ENCODE peak calls at places on chromosome 1, in six cellular contexts. C is neuronal stem cell, P is mesenchymal stem cell, U is H9, N is IMR-90, W is H1. G is an unnamed sample.

GRCh38 chr1:183670169-183670568 is 17.1 kb upstream of the APOBEC4 start:
- DNase-seq in U (no peak), P (no peak), W (no peak), N (no peak), C (no peak), G (no peak)

GRCh38 chr1:16009678-16010077 is 5.6 kb downstream of the SRARP start:
- DNase-seq in W (no peak), C (no peak), U (peak), N (no peak), P (no peak), G (no peak)

GRCh38 chr1:91635763-91636162 is 135.1 kb downstream of the CDC7 start:
- DNase-seq in W (no peak), U (no peak), P (no peak), N (no peak), C (no peak), G (no peak)

GRCh38 chr1:9593492-9594465 is 5.1 kb downstream of the TMEM201 start:
- DNase-seq in C (peak), U (peak), P (peak), W (peak), N (peak), G (peak)

GRCh38 chr1:117615474-117615873 is 9.6 kb downstream of the TENT5C start:
- DNase-seq in W (no peak), U (no peak), C (no peak), P (no peak), N (no peak), G (no peak)

GRCh38 chr1:57485643-57486042 is 61.8 kb upstream of the DAB1 start:
- DNase-seq in W (no peak), C (no peak), N (peak), P (peak), U (no peak), G (no peak)

GRCh38 chr1:202952818-202953217 is 5.3 kb downstream of the ADIPOR1 start:
- DNase-seq in C (no peak), W (no peak), U (no peak), P (peak), N (peak), G (peak)

GRCh38 chr1:245225709-245226464 is 71.1 kb downstream of the KIF26B start:
- DNase-seq in N (no peak), U (no peak), P (no peak), C (no peak), W (no peak), G (no peak)

GRCh38 chr1:239717097-239718051 is 331.0 kb downstream of the CHRM3 start:
- DNase-seq in C (no peak), W (no peak), U (no peak), P (no peak), N (no peak), G (peak)

GRCh38 chr1:235073331-235073967 is 55.2 kb downstream of the TOMM20 start:
- DNase-seq in C (no peak), P (no peak), N (no peak), U (no peak), W (no peak), G (peak)

GRCh38 chr1:154328318-154329151 is 3.2 kb downstream of the ATP8B2 start:
- DNase-seq in N (peak), P (peak), U (peak), W (peak), C (no peak), G (peak)

GRCh38 chr1:78840447-78841251 is 165.9 kb downstream of the ADGRL4 start:
- DNase-seq in W (peak), U (peak), N (peak), P (peak), C (peak), G (no peak)

GRCh38 chr1:51472349-51472748 is 46.7 kb downstream of the EPS15 start:
- DNase-seq in N (peak), C (no peak), P (no peak), W (no peak), U (no peak), G (no peak)

GRCh38 chr1:212545941-212546638 is 62.5 kb upstream of the ATF3 start:
- DNase-seq in U (no peak), P (peak), W (no peak), N (peak), C (no peak), G (peak)

GRCh38 chr1:33727310-33727709 is 136.6 kb upstream of the HMGB4 start:
- DNase-seq in U (peak), N (no peak), C (no peak), P (no peak), W (no peak), G (no peak)

GRCh38 chr1:53329183-53329544 is 1.3 kb upstream of the LRP8 start:
- DNase-seq in N (no peak), P (no peak), C (no peak), W (no peak), U (no peak), G (no peak)

GRCh38 chr1:81670997-81671396 is 129.7 kb upstream of the ADGRL2 start:
- DNase-seq in C (no peak), P (no peak), N (no peak), W (no peak), U (no peak), G (no peak)

GRCh38 chr1:38829368-38829767 is 30.2 kb downstream of the RRAGC start:
- DNase-seq in C (no peak), W (no peak), N (peak), P (peak), U (no peak), G (no peak)

GRCh38 chr1:63557365-63557987 is 34.2 kb downstream of the EFCAB7 start:
- DNase-seq in N (peak), U (peak), P (peak), C (peak), W (peak), G (peak)
- H3K18ac ChIP-seq in N (peak), U (no peak), P (no peak), C (no peak), W (no peak), G (no peak)

DNA sequence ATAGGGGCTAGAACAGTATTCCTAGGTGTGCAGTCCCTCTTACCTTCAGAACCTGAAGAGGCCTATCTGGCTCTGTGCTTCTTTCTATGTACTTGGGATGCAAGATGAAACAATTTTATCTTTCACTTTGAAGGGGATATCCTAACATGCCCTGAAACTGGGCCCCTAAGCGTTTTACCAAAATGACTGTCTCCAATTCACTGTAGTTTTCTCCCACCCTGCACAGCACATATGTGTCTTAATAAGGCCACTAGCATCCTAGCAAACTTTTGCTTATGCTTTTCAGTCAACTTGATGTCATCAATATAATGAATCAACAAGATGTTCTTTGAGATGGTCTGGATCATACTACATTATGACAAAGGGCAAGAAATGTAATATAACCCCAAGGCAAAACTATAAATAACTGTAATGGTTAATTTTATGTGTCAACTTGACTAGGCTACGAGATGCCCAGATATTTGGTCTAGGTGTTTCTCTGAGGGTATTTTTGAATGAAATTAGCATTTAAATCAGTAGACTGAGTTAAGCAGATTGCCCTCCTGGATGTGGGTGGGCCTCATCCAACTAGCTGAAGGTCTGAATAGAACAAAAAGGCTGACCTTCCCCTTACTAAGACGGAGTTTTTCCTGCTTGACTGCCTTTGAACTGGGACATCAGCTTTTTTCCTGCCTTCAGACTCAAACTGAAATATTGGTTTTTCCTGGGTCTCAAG is 9.2 kb upstream of the ZSWIM5 start:
- DNase-seq in U (no peak), W (no peak), N (no peak), P (no peak), C (no peak), G (no peak)
- H3K14ac ChIP-seq in U (no peak), W (no peak), N (no peak), P (no peak), C (no peak), G (no peak)

GRCh38 chr1:13751985-13752384 is 52.0 kb downstream of the PRDM2 start:
- DNase-seq in C (no peak), W (no peak), U (no peak), P (no peak), N (no peak), G (no peak)

GRCh38 chr1:13751458-13751871 is 51.5 kb downstream of the PRDM2 start:
- DNase-seq in P (peak), N (no peak), W (no peak), C (no peak), U (no peak), G (no peak)

GRCh38 chr1:13746342-13746741 is 46.4 kb downstream of the PRDM2 start:
- DNase-seq in P (no peak), C (no peak), W (no peak), N (no peak), U (no peak), G (no peak)

GRCh38 chr1:13749543-13750307 is 49.7 kb downstream of the PRDM2 start:
- DNase-seq in U (no peak), N (peak), W (peak), P (peak), C (peak), G (peak)

GRCh38 chr1:13748610-13749505 is 48.9 kb downstream of the PRDM2 start:
- DNase-seq in W (peak), C (peak), U (peak), P (peak), N (peak), G (peak)
- H3K18ac ChIP-seq in W (no peak), C (peak), U (no peak), P (peak), N (peak), G (peak)

GRCh38 chr1:58754056-58754613 is 29.7 kb downstream of the JUN start:
- DNase-seq in P (peak), N (no peak), C (no peak), U (no peak), W (no peak), G (peak)

GRCh38 chr1:58754683-58755467 is 29.0 kb downstream of the JUN start:
- DNase-seq in N (no peak), W (no peak), U (no peak), P (no peak), C (no peak), G (no peak)

GRCh38 chr1:58749646-58750045 is 34.2 kb downstream of the JUN start:
- DNase-seq in U (no peak), C (no peak), W (no peak), N (no peak), P (no peak), G (no peak)

GRCh38 chr1:58753431-58753866 is 30.4 kb downstream of the JUN start:
- DNase-seq in U (no peak), C (no peak), P (no peak), N (no peak), W (no peak), G (no peak)

GRCh38 chr1:58755468-58755872 is 28.4 kb downstream of the JUN start:
- DNase-seq in N (peak), U (no peak), C (no peak), P (peak), W (no peak), G (peak)
- H3K14ac ChIP-seq in N (peak), U (no peak), C (no peak), P (no peak), W (no peak), G (no peak)

DNA sequence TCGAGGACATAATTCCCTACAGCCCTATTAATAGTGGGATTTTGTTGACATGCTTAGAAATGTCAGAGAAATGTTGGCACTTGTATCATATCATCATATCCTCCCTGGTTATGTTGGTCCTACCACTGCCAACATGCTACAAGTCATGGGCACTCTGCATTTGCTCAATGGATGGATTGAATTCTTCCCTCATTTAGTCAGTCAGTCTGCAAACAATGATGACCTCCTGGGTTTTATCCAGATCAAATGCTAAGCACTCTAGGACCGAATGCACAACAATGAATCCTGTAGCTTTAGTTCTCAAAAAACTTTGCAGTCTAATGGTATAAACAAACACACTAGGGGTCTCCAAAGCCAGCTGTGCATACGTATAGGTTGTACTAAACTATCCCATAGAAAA is 357.2 kb upstream of the DPYD start:
- DNase-seq in C (no peak), W (no peak), U (no peak), N (no peak), P (no peak), G (no peak)
- H3K18ac ChIP-seq in C (no peak), W (no peak), U (no peak), N (no peak), P (no peak), G (no peak)

GRCh38 chr1:8016244-8017241 is 9.6 kb downstream of the ERRFI1 start:
- DNase-seq in P (peak), C (no peak), N (no peak), W (no peak), U (no peak), G (no peak)
- H3K14ac ChIP-seq in P (no peak), C (no peak), N (no peak), W (no peak), U (no peak), G (peak)

GRCh38 chr1:218670875-218671274 is 325.7 kb downstream of the TGFB2 start:
- DNase-seq in U (no peak), C (no peak), P (no peak), W (no peak), N (no peak), G (no peak)

GRCh38 chr1:218671573-218671972 is 326.4 kb downstream of the TGFB2 start:
- DNase-seq in P (peak), W (no peak), C (no peak), U (no peak), N (peak), G (no peak)

GRCh38 chr1:218674280-218674773 is 329.2 kb downstream of the TGFB2 start:
- DNase-seq in P (peak), W (peak), N (peak), U (peak), C (peak), G (peak)

GRCh38 chr1:218669431-218669830 is 324.3 kb downstream of the TGFB2 start:
- DNase-seq in W (no peak), U (no peak), P (no peak), N (peak), C (no peak), G (peak)

DNA sequence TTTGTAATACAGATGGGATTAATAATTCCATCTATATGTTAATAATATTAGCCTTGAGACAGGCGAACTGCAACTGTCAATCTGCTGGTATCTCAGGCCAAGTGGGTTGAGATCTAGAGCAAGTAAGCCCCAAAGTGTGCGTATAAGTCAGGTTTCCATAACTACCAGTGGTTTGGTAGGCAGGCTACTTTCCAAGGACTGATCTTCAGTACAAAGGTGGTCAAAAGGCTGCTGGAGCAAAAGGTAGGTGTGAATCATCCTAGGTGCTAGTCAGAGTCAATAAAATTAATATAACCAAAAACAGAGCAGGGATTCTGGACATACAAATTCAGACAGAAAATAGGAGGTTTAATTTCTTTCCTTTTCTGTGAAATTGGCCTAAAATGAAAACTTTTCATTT is 328.0 kb downstream of the TGFB2 start:
- DNase-seq in P (no peak), W (no peak), C (no peak), U (no peak), N (no peak), G (no peak)
- H3K18ac ChIP-seq in P (no peak), W (no peak), C (no peak), U (no peak), N (peak), G (no peak)

GRCh38 chr1:170534626-170535147 is 2.7 kb downstream of the GORAB start:
- DNase-seq in N (no peak), U (no peak), P (no peak), C (no peak), W (no peak), G (no peak)
- H3K14ac ChIP-seq in N (no peak), U (no peak), P (no peak), C (no peak), W (no peak), G (no peak)

GRCh38 chr1:205670611-205671430 is 9.5 kb downstream of the SLC45A3 start:
- DNase-seq in W (peak), U (no peak), C (peak), N (no peak), P (no peak), G (no peak)
- H3K18ac ChIP-seq in W (peak), U (peak), C (peak), N (no peak), P (no peak), G (no peak)

G was measured in trophoblast cell.